ENCODE peak calls at places on chromosomes 16 and 17, in nine cellular contexts. S is neural progenitor cell, C is astrocyte, D is H9, B is fibroblast of lung, P is mesenchymal stem cell, K is GM23248, I is neuronal stem cell, E is endothelial cell of umbilical vein. G is an unnamed sample.

GRCh38 chr17:57284583-57284982 is 28.3 kb downstream of the MSI2 start:
- DNase-seq in E (no peak), D (no peak), S (no peak), C (no peak), B (no peak), I (no peak), K (no peak), P (no peak), G (no peak)

GRCh38 chr16:89721644-89722391 is 481 bp downstream of the ZNF276 start:
- DNase-seq in K (peak), S (peak), C (no peak), B (peak), D (no peak), I (no peak), E (peak), P (peak), G (peak)

GRCh38 chr16:59909262-59909661 is 1175.1 kb upstream of the GOT2 start:
- DNase-seq in K (peak), B (peak), D (no peak), E (no peak), P (no peak), C (peak), S (no peak), I (no peak), G (no peak)

GRCh38 chr17:32588982-32589381 is 102.2 kb downstream of the CDK5R1 start:
- DNase-seq in K (peak), B (no peak), I (no peak), P (no peak), D (peak), E (no peak), C (no peak), S (peak), G (no peak)

GRCh38 chr17:82246365-82247174 is 17.7 kb downstream of the SLC16A3 start:
- DNase-seq in D (no peak), I (no peak), E (peak), C (peak), P (peak), B (peak), K (peak), S (no peak), G (peak)

GRCh38 chr17:58811301-58811700 is 55.6 kb downstream of the PPM1E start:
- DNase-seq in D (no peak), I (no peak), P (no peak), B (no peak), K (peak), S (no peak), C (no peak), E (no peak), G (no peak)

GRCh38 chr17:77781536-77781935 is 177.0 kb upstream of the TNRC6C start:
- DNase-seq in E (no peak), D (no peak), P (no peak), K (no peak), I (no peak), C (no peak), S (no peak), B (no peak), G (peak)

GRCh38 chr16:48332978-48333377 is 52.2 kb downstream of the SIAH1 start:
- DNase-seq in I (no peak), C (no peak), D (no peak), E (no peak), K (no peak), B (no peak), S (no peak), P (no peak), G (no peak)

GRCh38 chr17:66934040-66934439 is 30.5 kb upstream of the CACNG4 start:
- DNase-seq in E (no peak), B (no peak), D (no peak), I (no peak), K (no peak), C (no peak), S (no peak), P (no peak), G (no peak)

GRCh38 chr17:2023692-2024571 is 1.2 kb downstream of the RTN4RL1 start:
- DNase-seq in S (peak), I (peak), D (peak), C (no peak), B (peak), K (peak), P (peak), E (no peak), G (peak)

GRCh38 chr16:79629003-79629402 is 28.5 kb upstream of the MAF start:
- DNase-seq in D (no peak), I (no peak), C (no peak), K (no peak), S (no peak), P (no peak), B (no peak), E (no peak), G (no peak)
- H3K4me2 ChIP-seq in D (no peak), I (no peak), C (peak), K (no peak), S (no peak), P (no peak), B (no peak), E (no peak), G (peak)

GRCh38 chr16:67451704-67452435 is 20.9 kb downstream of the HSD11B2 start:
- DNase-seq in P (no peak), C (no peak), D (no peak), B (no peak), E (no peak), S (no peak), K (no peak), I (no peak), G (peak)

GRCh38 chr16:67449739-67450138 is 18.8 kb downstream of the HSD11B2 start:
- DNase-seq in K (no peak), P (no peak), E (no peak), C (no peak), S (no peak), I (no peak), D (no peak), B (no peak), G (peak)

GRCh38 chr16:67449328-67449727 is 18.4 kb downstream of the HSD11B2 start:
- DNase-seq in D (no peak), K (no peak), I (no peak), P (no peak), C (no peak), B (no peak), E (no peak), S (no peak), G (peak)

GRCh38 chr16:67448580-67448979 is 17.7 kb downstream of the HSD11B2 start:
- DNase-seq in S (no peak), P (no peak), I (no peak), B (no peak), E (no peak), D (no peak), K (no peak), C (no peak), G (peak)

DNA sequence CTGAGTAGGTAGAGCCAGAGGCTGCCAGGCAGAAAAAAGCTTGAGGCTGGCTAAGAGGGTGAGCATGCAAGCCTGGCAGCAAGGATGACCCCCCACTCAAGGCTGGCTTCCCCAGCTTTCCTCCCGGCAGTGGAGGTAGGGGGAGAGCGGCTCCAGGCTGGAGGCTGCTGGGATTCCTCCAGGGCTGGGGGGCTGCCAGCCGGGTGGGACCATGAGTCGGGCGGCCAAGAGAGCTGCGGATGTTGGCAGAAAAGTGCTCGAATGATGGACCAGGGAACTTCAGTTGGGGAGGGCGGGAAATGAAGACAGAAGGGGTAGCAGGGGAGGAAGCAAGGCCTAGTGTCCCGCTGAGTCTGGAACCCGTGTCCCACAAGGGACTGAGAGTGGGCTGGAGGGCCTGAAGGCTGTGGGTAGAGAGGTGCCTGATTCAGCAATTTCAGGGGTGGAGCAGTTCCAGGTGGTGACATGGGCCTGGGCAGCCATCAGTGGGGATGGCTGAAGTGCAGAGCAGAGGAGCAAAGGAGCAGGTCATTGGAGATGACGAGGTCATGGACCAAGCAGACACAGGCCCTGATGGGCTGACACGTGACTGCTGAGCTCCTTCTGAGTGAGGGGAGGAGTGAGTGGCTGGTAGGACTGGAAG is 20.3 kb downstream of the HSD11B2 start:
- DNase-seq in D (no peak), S (no peak), K (no peak), I (no peak), E (no peak), B (no peak), P (no peak), C (no peak), G (peak)
- H3K4me2 ChIP-seq in D (no peak), S (no peak), K (no peak), I (no peak), E (no peak), B (no peak), P (no peak), C (no peak), G (no peak)

GRCh38 chr17:8868092-8868491 is 618 bp upstream of the PIK3R6 start:
- DNase-seq in I (no peak), P (no peak), D (no peak), C (no peak), E (no peak), S (no peak), K (no peak), B (no peak), G (no peak)
- H3K4me2 ChIP-seq in I (no peak), P (no peak), D (no peak), C (no peak), E (no peak), S (no peak), K (no peak), B (no peak), G (no peak)

DNA sequence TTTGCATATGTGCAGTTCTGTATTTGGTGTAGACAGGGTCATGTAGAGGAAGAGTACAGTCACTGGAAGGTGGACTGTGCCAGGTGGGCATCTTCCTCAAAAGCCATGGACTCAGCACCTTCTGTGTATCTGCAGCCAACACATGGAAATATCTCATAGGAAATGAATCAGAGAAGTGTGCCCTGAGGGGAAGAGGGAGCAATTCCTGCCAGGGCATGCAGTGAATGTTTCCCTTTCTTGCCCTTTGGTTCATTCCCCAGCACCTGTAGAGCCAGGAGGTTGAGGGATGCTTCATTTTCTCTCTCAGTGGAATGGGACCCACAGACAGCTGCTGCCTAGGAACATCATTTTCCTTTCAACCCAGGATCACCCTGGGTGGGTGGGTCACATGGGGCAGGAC is 146.1 kb upstream of the HSBP1 start:
- DNase-seq in K (peak), B (no peak), P (no peak), I (no peak), E (no peak), C (no peak), S (no peak), D (no peak), G (no peak)
- H3K4me2 ChIP-seq in K (no peak), B (no peak), P (no peak), I (no peak), E (no peak), C (no peak), S (no peak), D (no peak), G (no peak)

GRCh38 chr17:17853811-17854527 is 17.2 kb upstream of the SREBF1 start:
- DNase-seq in I (no peak), E (no peak), S (no peak), C (no peak), B (no peak), P (no peak), K (peak), D (no peak), G (no peak)
- H3K4me2 ChIP-seq in I (no peak), E (no peak), S (no peak), C (no peak), B (no peak), P (no peak), K (peak), D (no peak), G (no peak)

DNA sequence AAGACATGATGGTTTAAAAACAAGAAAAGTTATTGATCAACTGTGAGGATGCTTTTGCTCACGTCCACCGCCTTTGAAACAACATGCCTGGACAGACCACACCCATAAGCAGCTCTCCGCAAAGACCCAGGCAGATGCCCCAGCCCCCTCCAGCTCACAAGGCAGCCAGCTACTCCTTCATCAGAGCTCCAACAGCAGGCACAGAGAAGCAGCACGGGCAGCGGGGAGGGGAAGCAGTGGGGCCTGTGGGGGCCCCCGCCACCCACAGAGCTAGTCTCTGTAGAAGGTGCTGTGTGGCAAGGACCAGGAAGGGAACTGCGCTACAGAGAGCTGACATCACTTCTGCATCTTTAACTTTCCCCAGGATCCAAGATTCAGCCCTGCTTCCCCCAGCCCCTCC is 10.0 kb upstream of the SCNN1G start:
- DNase-seq in D (no peak), I (no peak), E (no peak), S (no peak), C (no peak), K (no peak), B (no peak), P (no peak), G (no peak)
- H3K4me2 ChIP-seq in D (no peak), I (no peak), E (no peak), S (no peak), C (no peak), K (no peak), B (no peak), P (no peak), G (no peak)

GRCh38 chr17:75396781-75397180 is 8.7 kb downstream of the GRB2 start:
- DNase-seq in E (no peak), B (no peak), S (no peak), I (no peak), D (no peak), C (no peak), P (no peak), K (no peak), G (no peak)
- H3K4me2 ChIP-seq in E (no peak), B (no peak), S (no peak), I (no peak), D (no peak), C (no peak), P (no peak), K (no peak), G (no peak)

G was measured in osteoblast.